ENCODE peak calls at places on chromosomes 2 and 18, in eight cellular contexts. V is RWPE1, R is ovary, C is GM23248, J is aorta, M is mesendoderm, P is tibial nerve, K is heart left ventricle. L is an unnamed sample.
A peak's percentile ranks its signal among the peaks of the same experiment; 100 is the strongest.

GRCh38 chr18:75268206-75268605 is 57.6 kb downstream of the TSHZ1 start:
- DNase-seq in P (no peak), V (no peak), J (no peak), C (no peak), K (no peak), R (no peak), M (no peak), L (no peak)

GRCh38 chr2:76953733-76954347 is 568.3 kb downstream of the LRRTM4 start:
- DNase-seq in K (peak; percentile 5), R (no peak), C (peak; percentile 41), J (no peak), P (no peak), V (peak; percentile 14), M (peak; percentile 89), L (no peak)

GRCh38 chr18:293557-293956 is 25.7 kb upstream of the THOC1 start:
- DNase-seq in M (no peak), K (no peak), C (peak; percentile 41), R (no peak), V (no peak), J (no peak), P (no peak), L (no peak)

GRCh38 chr2:231900975-231901374 is 25.2 kb downstream of the NPPC start:
- DNase-seq in V (no peak), C (no peak), K (no peak), P (no peak), R (no peak), J (no peak), M (peak; percentile 53), L (no peak)

GRCh38 chr2:70807828-70808118 is 12.6 kb downstream of the CLEC4F start:
- DNase-seq in K (no peak), C (no peak), R (no peak), J (no peak), V (no peak), P (no peak), M (no peak), L (no peak)

GRCh38 chr2:74708883-74709282 is 54.8 kb downstream of the SEMA4F start:
- DNase-seq in K (no peak), R (no peak), J (no peak), P (no peak), C (peak; percentile 40), V (no peak), M (no peak), L (no peak)

GRCh38 chr2:232190796-232191195 is 187.8 kb upstream of the ALPP start:
- DNase-seq in R (no peak), V (no peak), M (no peak), P (no peak), K (no peak), J (no peak), C (no peak), L (no peak)

GRCh38 chr2:230869691-230870543 is 5.2 kb downstream of the ITM2C start:
- DNase-seq in V (no peak), R (no peak), P (no peak), K (no peak), M (no peak), C (no peak), J (peak; percentile 34), L (no peak)

GRCh38 chr18:79566841-79567370 is 112.7 kb upstream of the CTDP1 start:
- DNase-seq in C (no peak), M (peak; percentile 89), J (peak; percentile 21), P (no peak), K (no peak), V (no peak), R (no peak), L (no peak)

GRCh38 chr18:35444636-35445035 is 53.1 kb downstream of the INO80C start:
- DNase-seq in C (no peak), J (no peak), R (no peak), M (no peak), P (no peak), K (no peak), V (no peak), L (no peak)

GRCh38 chr2:170929686-170930050 is 615 bp downstream of the GORASP2 start:
- DNase-seq in J (peak; percentile 63), P (peak; percentile 16), V (peak; percentile 64), R (peak; percentile 51), M (peak; percentile 84), K (peak; percentile 27), C (peak; percentile 77), L (peak; percentile 32)

GRCh38 chr2:85545780-85546240 is 6.8 kb downstream of the MAT2A start:
- DNase-seq in J (no peak), M (peak; percentile 26), K (no peak), P (no peak), R (no peak), C (no peak), V (no peak), L (no peak)

GRCh38 chr2:85547859-85548607 is 9.1 kb downstream of the MAT2A start:
- DNase-seq in K (no peak), J (no peak), C (no peak), R (no peak), V (no peak), P (no peak), M (no peak), L (no peak)

GRCh38 chr2:85548608-85548900 is 9.6 kb downstream of the MAT2A start:
- DNase-seq in V (no peak), J (no peak), M (no peak), K (no peak), P (no peak), R (no peak), C (peak; percentile 15), L (no peak)

GRCh38 chr2:85549095-85549494 is 10.1 kb downstream of the MAT2A start:
- DNase-seq in P (no peak), C (no peak), M (no peak), R (no peak), V (no peak), K (no peak), J (no peak), L (no peak)

GRCh38 chr2:85547089-85547858 is 8.3 kb downstream of the MAT2A start:
- DNase-seq in R (no peak), K (no peak), J (no peak), M (no peak), C (no peak), V (no peak), P (no peak), L (no peak)
- H3K27ac ChIP-seq in R (no peak overlapping the region), K (no peak overlapping the region), J (no peak overlapping the region), M (no peak overlapping the region), C (no peak overlapping the region), V (peak overlapping the region; percentile 60), P (no peak overlapping the region), L (no peak overlapping the region)

DNA sequence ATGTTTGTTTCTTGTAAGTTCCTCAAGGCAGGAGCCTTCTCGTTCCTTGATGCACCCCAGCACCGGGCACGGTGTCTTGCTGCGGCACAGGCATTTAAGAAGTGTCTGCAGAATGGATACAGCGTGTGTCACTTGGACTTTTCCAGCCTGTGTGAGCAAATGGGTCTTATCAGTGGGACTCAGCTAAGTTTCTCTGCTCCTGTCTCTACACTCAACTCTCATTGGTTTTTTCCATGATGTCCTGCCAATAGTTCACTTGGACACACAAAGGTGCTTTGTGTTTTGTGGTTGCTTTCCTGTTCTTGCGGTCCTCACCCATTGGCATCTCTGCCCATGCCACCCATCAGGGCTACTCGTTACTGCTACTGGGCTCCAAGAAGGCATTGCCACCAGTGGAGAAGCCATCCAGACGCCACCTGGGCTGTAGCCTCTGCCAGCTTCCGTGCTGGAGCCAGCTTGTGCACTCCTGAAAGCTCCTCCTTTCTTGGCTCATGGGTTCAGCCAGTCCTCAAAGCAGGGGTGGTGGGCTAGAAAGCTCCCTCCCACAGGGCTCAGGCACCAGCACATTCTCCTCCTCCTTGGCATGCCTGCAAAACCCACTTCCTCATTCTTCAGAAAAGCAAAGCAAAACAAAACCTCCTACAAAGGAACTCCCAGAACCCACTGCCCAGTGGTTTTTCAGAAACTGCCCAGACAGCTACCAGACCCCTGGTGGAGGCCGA is 41.4 kb downstream of the IL1R2 start:
- DNase-seq in C (peak; percentile 53), J (peak; percentile 91), K (peak; percentile 66), R (peak; percentile 44), P (no peak), M (peak; percentile 33), V (no peak), L (no peak)
- H3K27ac ChIP-seq in C (peak overlapping the region; percentile 67), J (peak overlapping the region; percentile 14), K (no peak overlapping the region), R (no peak overlapping the region), P (peak overlapping the region; percentile 65), M (no peak overlapping the region), V (peak overlapping the region; percentile 14), L (no peak overlapping the region)

DNA sequence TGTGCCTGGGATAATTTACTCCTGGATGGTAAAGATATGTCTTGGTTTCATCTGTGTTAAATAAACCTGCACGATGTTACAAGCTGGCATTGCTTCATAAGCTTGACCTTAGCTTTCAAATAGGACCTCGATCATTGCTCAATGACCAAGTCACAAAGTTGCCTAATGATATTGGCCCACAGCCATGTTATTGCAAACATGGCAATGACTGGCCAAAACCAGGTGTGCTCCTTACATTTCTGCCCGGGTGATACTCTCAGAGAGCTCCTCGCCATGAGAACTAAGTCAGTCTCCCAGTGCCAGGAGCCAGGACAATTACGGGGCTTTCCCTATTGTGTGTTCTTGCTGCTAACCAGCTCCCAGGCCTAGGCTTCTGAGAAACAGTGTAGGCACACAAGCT is 72.5 kb upstream of the CYP1B1 start:
- DNase-seq in V (peak; percentile 58), M (no peak), C (peak; percentile 66), J (no peak), P (no peak), R (no peak), K (no peak), L (no peak)
- H3K27ac ChIP-seq in V (peak overlapping the region; percentile 87), M (no peak overlapping the region), C (no peak overlapping the region), J (no peak overlapping the region), P (peak overlapping the region; percentile 32), R (no peak overlapping the region), K (no peak overlapping the region), L (no peak overlapping the region)

DNA sequence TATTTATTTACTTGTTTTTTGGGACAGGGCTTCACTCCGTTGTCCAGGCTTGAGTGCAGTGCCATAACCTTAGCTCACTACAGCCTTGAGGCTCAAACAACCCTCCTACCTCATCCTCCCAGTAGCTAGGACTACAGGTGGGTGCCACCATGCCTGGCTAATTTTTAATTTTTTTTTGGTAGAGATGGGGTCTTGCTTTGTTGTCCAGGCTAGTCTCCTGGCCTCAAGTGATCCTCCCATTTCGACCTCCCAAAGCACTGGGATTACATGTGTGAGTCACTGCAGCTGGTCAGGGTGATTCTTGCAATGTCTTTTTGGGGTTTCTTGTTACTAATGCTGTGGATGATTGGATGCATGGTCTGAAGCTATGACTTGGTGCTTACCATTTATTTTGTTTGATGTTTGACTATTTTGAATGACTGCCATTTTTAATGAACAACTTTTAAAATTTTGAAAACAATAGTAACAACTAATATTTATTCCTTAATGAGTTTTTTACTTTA is 6.5 kb downstream of the CERS6 start:
- DNase-seq in J (no peak), P (no peak), R (no peak), C (no peak), K (no peak), V (no peak), M (no peak), L (no peak)
- H3K27ac ChIP-seq in J (no peak overlapping the region), P (no peak overlapping the region), R (no peak overlapping the region), C (no peak overlapping the region), K (no peak overlapping the region), V (no peak overlapping the region), M (no peak overlapping the region), L (no peak overlapping the region)

GRCh38 chr2:217367464-217367863 is 507.6 kb upstream of the TNP1 start:
- DNase-seq in J (no peak), M (no peak), K (no peak), C (peak; percentile 38), V (peak; percentile 11), R (no peak), P (no peak), L (no peak)
- H3K27ac ChIP-seq in J (no peak overlapping the region), M (peak overlapping the region; percentile 21), K (no peak overlapping the region), C (no peak overlapping the region), V (no peak overlapping the region), R (no peak overlapping the region), P (no peak overlapping the region), L (no peak overlapping the region)

L was measured in CD4-positive, alpha-beta T cell.